ENCODE peak calls at places on chromosome 5, in four cellular contexts. B is HepG2, W is K562, I is GM12878. S is an unnamed sample.

GRCh38 chr5:1725641-1726468 is 73.8 kb downstream of the MRPL36 start:
- DNase-seq in B (no peak), W (no peak), I (no peak), S (no peak)

GRCh38 chr5:81884871-81885270 is 87.0 kb upstream of the ATG10 start:
- DNase-seq in W (no peak), B (no peak), I (no peak), S (no peak)

GRCh38 chr5:2281446-2281845 is 398.7 kb upstream of the IRX4 start:
- DNase-seq in B (no peak), I (no peak), W (no peak), S (no peak)

GRCh38 chr5:77898385-77898784 is 122.2 kb upstream of the TBCA start:
- DNase-seq in B (no peak), W (no peak), I (no peak), S (no peak)

GRCh38 chr5:65137631-65138030 is 344.1 kb downstream of the ADAMTS6 start:
- DNase-seq in I (no peak), B (no peak), W (no peak), S (no peak)

GRCh38 chr5:54707841-54708240 is 190.3 kb downstream of the SNX18 start:
- DNase-seq in I (no peak), B (no peak), W (no peak), S (no peak)

GRCh38 chr5:107666051-107666655 is 4.6 kb downstream of the EFNA5 start:
- DNase-seq in I (no peak), B (no peak), W (no peak), S (no peak)

GRCh38 chr5:157290156-157290980 is 24.4 kb downstream of the CYFIP2 start:
- DNase-seq in W (no peak), I (no peak), B (peak), S (no peak)

GRCh38 chr5:88089757-88090390 is 178.8 kb downstream of the TMEM161B start:
- DNase-seq in B (no peak), W (no peak), I (no peak), S (no peak)

GRCh38 chr5:164876793-164877192 is 1371.4 kb downstream of the MAT2B start:
- DNase-seq in W (no peak), B (no peak), I (no peak), S (no peak)

GRCh38 chr5:1815881-1816292 is 14.7 kb downstream of the NDUFS6 start:
- DNase-seq in B (no peak), I (no peak), W (no peak), S (no peak)

GRCh38 chr5:64165500-64166200 is at the start of gene RNF180:
- DNase-seq in W (no peak), I (no peak), B (no peak), S (no peak)

GRCh38 chr5:145718956-145719355 is 116.2 kb downstream of the PRELID2 start:
- DNase-seq in W (no peak), I (no peak), B (peak), S (peak)

GRCh38 chr5:143230676-143230996 is 172.8 kb downstream of the NR3C1 start:
- DNase-seq in I (no peak), W (no peak), B (no peak), S (no peak)

GRCh38 chr5:178083942-178084341 is 29.4 kb upstream of the N4BP3 start:
- DNase-seq in W (no peak), I (no peak), B (no peak), S (no peak)

GRCh38 chr5:115855959-115856358 is 14.2 kb downstream of the AP3S1 start:
- DNase-seq in B (no peak), W (no peak), I (no peak), S (no peak)
- TF ChIP-seq JUND in B (no peak), W (no peak), I (no peak), S (no peak)

DNA sequence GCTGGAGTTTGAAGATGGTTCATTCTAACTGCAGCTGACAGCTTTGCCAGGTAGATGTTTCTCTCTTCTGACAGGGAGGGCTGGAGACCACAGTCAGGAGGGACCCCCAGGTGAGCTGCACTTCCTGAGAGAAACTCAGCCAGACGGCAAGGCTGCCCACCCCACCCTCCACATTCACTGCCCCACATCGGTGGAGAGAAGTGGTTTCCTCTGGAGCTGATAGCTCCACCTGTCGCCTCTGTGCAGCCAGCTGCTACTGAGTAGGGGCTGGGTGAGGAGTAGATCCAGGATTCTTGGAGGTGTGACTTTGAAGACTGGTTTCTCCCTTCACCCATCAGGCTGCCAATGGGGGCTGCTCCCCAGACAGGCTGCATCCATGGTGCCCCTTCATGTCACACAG is 175.0 kb downstream of the CARTPT start:
- DNase-seq in B (no peak), W (no peak), I (no peak), S (no peak)
- TF ChIP-seq REST in B (no peak), W (no peak), I (no peak), S (no peak)

GRCh38 chr5:91189480-91190332 is 193.4 kb downstream of the ARRDC3 start:
- DNase-seq in I (no peak), B (peak), W (no peak), S (peak)
- TF ChIP-seq ATF3 in I (no peak), B (no peak), W (no peak), S (no peak)

GRCh38 chr5:125317546-125317995 is 571.1 kb upstream of the ZNF608 start:
- DNase-seq in I (no peak), B (no peak), W (no peak), S (no peak)

GRCh38 chr5:125316386-125316785 is 569.9 kb upstream of the ZNF608 start:
- DNase-seq in I (no peak), B (no peak), W (no peak), S (no peak)

GRCh38 chr5:125313555-125313954 is 567.1 kb upstream of the ZNF608 start:
- DNase-seq in W (no peak), B (no peak), I (no peak), S (no peak)

GRCh38 chr5:125321654-125322053 is 575.2 kb upstream of the ZNF608 start:
- DNase-seq in W (no peak), B (no peak), I (no peak), S (no peak)

GRCh38 chr5:125316913-125317545 is 570.6 kb upstream of the ZNF608 start:
- DNase-seq in B (no peak), I (no peak), W (no peak), S (no peak)
- TF ChIP-seq JUND in B (no peak), I (no peak), W (no peak), S (no peak)

GRCh38 chr5:59124983-59125960 is 542.4 kb downstream of the RAB3C start:
- DNase-seq in W (no peak), B (no peak), I (no peak), S (no peak)
- TF ChIP-seq REST in W (no peak), B (no peak), I (no peak), S (no peak)

GRCh38 chr5:43146958-43147357 is 26.2 kb downstream of the ZNF131 start:
- DNase-seq in B (no peak), W (no peak), I (no peak), S (no peak)

GRCh38 chr5:43137326-43137725 is 16.6 kb downstream of the ZNF131 start:
- DNase-seq in B (no peak), W (no peak), I (no peak), S (no peak)

GRCh38 chr5:43140286-43140685 is 19.6 kb downstream of the ZNF131 start:
- DNase-seq in B (no peak), W (no peak), I (no peak), S (no peak)

GRCh38 chr5:43145071-43145470 is 24.4 kb downstream of the ZNF131 start:
- DNase-seq in I (no peak), W (no peak), B (no peak), S (no peak)

GRCh38 chr5:43141211-43141610 is 20.5 kb downstream of the ZNF131 start:
- DNase-seq in B (no peak), W (no peak), I (no peak), S (no peak)
- TF ChIP-seq ATF3 in B (no peak), W (no peak), I (no peak), S (no peak)

GRCh38 chr5:136235316-136235715 is 42.4 kb upstream of the SMIM32 start:
- DNase-seq in B (no peak), I (no peak), W (no peak), S (no peak)
- TF ChIP-seq JUND in B (no peak), I (no peak), W (no peak), S (no peak)

GRCh38 chr5:115737452-115737851 is 79.0 kb downstream of the CDO1 start:
- DNase-seq in I (no peak), W (no peak), B (no peak), S (no peak)

GRCh38 chr5:115736690-115737005 is 79.8 kb downstream of the CDO1 start:
- DNase-seq in W (no peak), B (no peak), I (no peak), S (no peak)

GRCh38 chr5:115735108-115735998 is 81.1 kb downstream of the CDO1 start:
- DNase-seq in I (no peak), W (no peak), B (no peak), S (no peak)

GRCh38 chr5:115736004-115736689 is 80.3 kb downstream of the CDO1 start:
- DNase-seq in W (no peak), B (no peak), I (no peak), S (no peak)

GRCh38 chr5:115738807-115739206 is 77.7 kb downstream of the CDO1 start:
- DNase-seq in I (no peak), W (no peak), B (peak), S (no peak)
- TF ChIP-seq REST in I (no peak), W (no peak), B (no peak), S (no peak)

DNA sequence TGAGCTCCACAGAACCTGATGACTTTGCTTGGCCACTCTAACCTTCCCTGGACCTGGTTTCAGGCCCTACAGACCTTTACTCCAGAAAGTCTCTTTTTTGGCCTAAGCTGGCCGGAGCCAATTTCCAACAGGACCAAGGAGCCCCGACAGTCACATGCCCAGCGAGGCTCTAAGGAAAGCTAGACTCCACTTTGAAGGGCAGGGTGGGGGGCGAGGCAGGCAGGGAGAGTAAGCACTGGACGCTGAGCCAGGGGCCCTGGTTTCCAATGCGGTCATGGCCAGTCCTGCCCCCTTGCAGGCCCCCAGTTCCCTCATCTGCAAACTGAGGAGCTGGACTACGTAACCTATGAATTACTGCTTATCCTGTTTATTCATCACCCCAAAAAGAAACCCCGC is 65.2 kb downstream of the ADAMTS2 start:
- DNase-seq in B (no peak), I (no peak), W (no peak), S (no peak)
- TF ChIP-seq ATF3 in B (no peak), I (no peak), W (no peak), S (no peak)

DNA sequence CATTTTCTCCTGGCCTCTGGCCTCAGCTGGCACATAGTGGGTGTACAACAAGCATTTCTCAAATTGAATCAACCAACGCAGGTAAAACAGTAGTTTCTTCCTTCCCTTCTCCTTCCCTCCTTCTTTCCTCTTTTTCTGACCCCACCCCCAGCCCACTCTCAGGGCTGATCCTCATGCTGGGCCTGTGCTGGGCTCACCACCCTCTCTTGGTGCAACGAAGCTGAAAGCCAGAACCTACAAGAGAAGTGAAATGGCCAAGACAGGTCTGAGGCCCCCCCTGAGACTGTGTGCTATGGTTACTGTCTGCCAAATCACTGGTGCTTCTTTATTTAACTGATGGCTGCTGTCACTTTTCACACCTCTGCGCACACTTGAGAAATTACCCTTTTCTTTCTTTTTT is 53.0 kb upstream of the BOD1 start:
- DNase-seq in I (no peak), B (no peak), W (no peak), S (no peak)
- TF ChIP-seq JUND in I (no peak), B (no peak), W (no peak), S (no peak)

S was measured in HCT116.